ENCODE peak calls at places on chromosomes 16 and 17, in six cellular contexts. One of them, this sample, is unnamed.

GRCh38 chr17:79661292-79662041 is 50.6 kb upstream of the RBFOX3 start:
- DNase-seq in osteocyte: no peak
- DNase-seq in CD4-positive, alpha-beta T cell: no peak
- DNase-seq in adrenal gland: no peak
- DNase-seq in A549: no peak
- DNase-seq in mammary epithelial cell: no peak
- DNase-seq in this sample: no peak

GRCh38 chr17:2954898-2955445 is 108.4 kb downstream of the OR1D5 start:
- DNase-seq in osteocyte: peak; percentile 42
- DNase-seq in CD4-positive, alpha-beta T cell: no peak
- DNase-seq in adrenal gland: no peak
- DNase-seq in A549: peak; percentile 90
- DNase-seq in mammary epithelial cell: peak; percentile 98
- DNase-seq in this sample: no peak

GRCh38 chr16:49022351-49022963 is 259.2 kb downstream of the CBLN1 start:
- DNase-seq in osteocyte: no peak
- DNase-seq in CD4-positive, alpha-beta T cell: no peak
- DNase-seq in adrenal gland: no peak
- DNase-seq in A549: no peak
- DNase-seq in mammary epithelial cell: peak; percentile 71
- DNase-seq in this sample: no peak

GRCh38 chr17:12034538-12034937 is 13.9 kb downstream of the MAP2K4 start:
- DNase-seq in osteocyte: no peak
- DNase-seq in CD4-positive, alpha-beta T cell: no peak
- DNase-seq in adrenal gland: no peak
- DNase-seq in A549: no peak
- DNase-seq in mammary epithelial cell: no peak
- DNase-seq in this sample: no peak

GRCh38 chr17:9056566-9056965 is 35.3 kb downstream of the NTN1 start:
- DNase-seq in osteocyte: no peak
- DNase-seq in CD4-positive, alpha-beta T cell: no peak
- DNase-seq in adrenal gland: no peak
- DNase-seq in A549: no peak
- DNase-seq in mammary epithelial cell: no peak
- DNase-seq in this sample: no peak

GRCh38 chr17:4017377-4017776 is 53.1 kb upstream of the ATP2A3 start:
- DNase-seq in osteocyte: no peak
- DNase-seq in CD4-positive, alpha-beta T cell: no peak
- DNase-seq in adrenal gland: no peak
- DNase-seq in A549: no peak
- DNase-seq in mammary epithelial cell: no peak
- DNase-seq in this sample: no peak

GRCh38 chr17:17141860-17142552 is 64.1 kb downstream of the PLD6 start:
- DNase-seq in osteocyte: no peak
- DNase-seq in CD4-positive, alpha-beta T cell: peak; percentile 50
- DNase-seq in adrenal gland: peak; percentile 69
- DNase-seq in A549: peak; percentile 85
- DNase-seq in mammary epithelial cell: peak; percentile 18
- DNase-seq in this sample: peak; percentile 53

GRCh38 chr17:73683788-73684582 is 39.7 kb upstream of the SDK2 start:
- DNase-seq in osteocyte: peak; percentile 49
- DNase-seq in CD4-positive, alpha-beta T cell: no peak
- DNase-seq in adrenal gland: no peak
- DNase-seq in A549: no peak
- DNase-seq in mammary epithelial cell: no peak
- DNase-seq in this sample: no peak

GRCh38 chr17:34122529-34122928 is 132.6 kb upstream of the CCL2 start:
- DNase-seq in osteocyte: no peak
- DNase-seq in CD4-positive, alpha-beta T cell: no peak
- DNase-seq in adrenal gland: no peak
- DNase-seq in A549: no peak
- DNase-seq in mammary epithelial cell: no peak
- DNase-seq in this sample: no peak

GRCh38 chr17:77119668-77120301 is 21.0 kb upstream of the SEC14L1 start:
- DNase-seq in osteocyte: no peak
- DNase-seq in CD4-positive, alpha-beta T cell: no peak
- DNase-seq in adrenal gland: no peak
- DNase-seq in A549: no peak
- DNase-seq in mammary epithelial cell: no peak
- DNase-seq in this sample: no peak

GRCh38 chr16:3656491-3657468 is 2.3 kb downstream of the DNASE1 start:
- DNase-seq in osteocyte: no peak
- DNase-seq in CD4-positive, alpha-beta T cell: no peak
- DNase-seq in adrenal gland: peak; percentile 75
- DNase-seq in A549: no peak
- DNase-seq in mammary epithelial cell: no peak
- DNase-seq in this sample: no peak

GRCh38 chr17:66667491-66668030 is 167.4 kb upstream of the CACNG5 start:
- DNase-seq in osteocyte: no peak
- DNase-seq in CD4-positive, alpha-beta T cell: peak; percentile 8
- DNase-seq in adrenal gland: no peak
- DNase-seq in A549: no peak
- DNase-seq in mammary epithelial cell: no peak
- DNase-seq in this sample: peak; percentile 36

GRCh38 chr17:1498869-1499268 is 6.4 kb upstream of the MYO1C start:
- DNase-seq in osteocyte: no peak
- DNase-seq in CD4-positive, alpha-beta T cell: no peak
- DNase-seq in adrenal gland: no peak
- DNase-seq in A549: no peak
- DNase-seq in mammary epithelial cell: peak; percentile 57
- DNase-seq in this sample: no peak

GRCh38 chr17:28267720-28268609 is 51.0 kb upstream of the TMEM97 start:
- DNase-seq in osteocyte: no peak
- DNase-seq in CD4-positive, alpha-beta T cell: no peak
- DNase-seq in adrenal gland: no peak
- DNase-seq in A549: no peak
- DNase-seq in mammary epithelial cell: no peak
- DNase-seq in this sample: no peak

GRCh38 chr17:66636111-66636510 is 198.8 kb upstream of the CACNG5 start:
- DNase-seq in osteocyte: no peak
- DNase-seq in CD4-positive, alpha-beta T cell: no peak
- DNase-seq in adrenal gland: no peak
- DNase-seq in A549: no peak
- DNase-seq in mammary epithelial cell: peak; percentile 80
- DNase-seq in this sample: no peak

GRCh38 chr17:3804503-3804931 is 3.5 kb upstream of the ITGAE start:
- DNase-seq in osteocyte: no peak
- DNase-seq in CD4-positive, alpha-beta T cell: no peak
- DNase-seq in adrenal gland: peak; percentile 69
- DNase-seq in A549: no peak
- DNase-seq in mammary epithelial cell: no peak
- DNase-seq in this sample: peak; percentile 73

GRCh38 chr17:45384047-45384799 is 48.4 kb downstream of the ARHGAP27 start:
- DNase-seq in osteocyte: no peak
- DNase-seq in CD4-positive, alpha-beta T cell: no peak
- DNase-seq in adrenal gland: no peak
- DNase-seq in A549: no peak
- DNase-seq in mammary epithelial cell: no peak
- DNase-seq in this sample: no peak

GRCh38 chr17:48429638-48430586 is at the start of gene SKAP1:
- DNase-seq in osteocyte: no peak
- DNase-seq in CD4-positive, alpha-beta T cell: peak; percentile 58
- DNase-seq in adrenal gland: no peak
- DNase-seq in A549: no peak
- DNase-seq in mammary epithelial cell: no peak
- DNase-seq in this sample: peak; percentile 84

GRCh38 chr17:44308320-44308818 is at the start of gene RUNDC3A:
- DNase-seq in osteocyte: peak; percentile 95
- DNase-seq in CD4-positive, alpha-beta T cell: peak; percentile 81
- DNase-seq in adrenal gland: peak; percentile 90
- DNase-seq in A549: peak; percentile 95
- DNase-seq in mammary epithelial cell: peak; percentile 66
- DNase-seq in this sample: peak; percentile 92

GRCh38 chr16:31428277-31428597 is at the start of gene COX6A2:
- DNase-seq in osteocyte: no peak
- DNase-seq in CD4-positive, alpha-beta T cell: no peak
- DNase-seq in adrenal gland: no peak
- DNase-seq in A549: no peak
- DNase-seq in mammary epithelial cell: no peak
- DNase-seq in this sample: no peak

GRCh38 chr17:68383120-68383442 is 74.2 kb downstream of the WIPI1 start:
- DNase-seq in osteocyte: no peak
- DNase-seq in CD4-positive, alpha-beta T cell: no peak
- DNase-seq in adrenal gland: no peak
- DNase-seq in A549: no peak
- DNase-seq in mammary epithelial cell: no peak
- DNase-seq in this sample: no peak

GRCh38 chr17:35801583-35802224 is 6.3 kb upstream of the MMP28 start:
- DNase-seq in osteocyte: peak; percentile 66
- DNase-seq in CD4-positive, alpha-beta T cell: no peak
- DNase-seq in adrenal gland: peak; percentile 76
- DNase-seq in A549: no peak
- DNase-seq in mammary epithelial cell: no peak
- DNase-seq in this sample: no peak

GRCh38 chr16:59432934-59433333 is 698.8 kb upstream of the GOT2 start:
- DNase-seq in osteocyte: no peak
- DNase-seq in CD4-positive, alpha-beta T cell: no peak
- DNase-seq in adrenal gland: no peak
- DNase-seq in A549: no peak
- DNase-seq in mammary epithelial cell: no peak
- DNase-seq in this sample: no peak

GRCh38 chr17:14303343-14304221 is 2.7 kb downstream of the HS3ST3B1 start:
- DNase-seq in osteocyte: peak; percentile 83
- DNase-seq in CD4-positive, alpha-beta T cell: peak; percentile 16
- DNase-seq in adrenal gland: no peak
- DNase-seq in A549: no peak
- DNase-seq in mammary epithelial cell: no peak
- DNase-seq in this sample: peak; percentile 40

GRCh38 chr17:17877548-17878358 is 41.0 kb upstream of the SREBF1 start:
- DNase-seq in osteocyte: peak; percentile 94
- DNase-seq in CD4-positive, alpha-beta T cell: no peak
- DNase-seq in adrenal gland: peak; percentile 95
- DNase-seq in A549: no peak
- DNase-seq in mammary epithelial cell: no peak
- DNase-seq in this sample: no peak

GRCh38 chr17:81049973-81050551 is 15.1 kb downstream of the BAIAP2 start:
- DNase-seq in osteocyte: no peak
- DNase-seq in CD4-positive, alpha-beta T cell: no peak
- DNase-seq in adrenal gland: no peak
- DNase-seq in A549: no peak
- DNase-seq in mammary epithelial cell: peak; percentile 97
- DNase-seq in this sample: no peak

GRCh38 chr17:78933025-78933958 is 8.1 kb upstream of the TIMP2 start:
- DNase-seq in osteocyte: peak; percentile 90
- DNase-seq in CD4-positive, alpha-beta T cell: peak; percentile 38
- DNase-seq in adrenal gland: peak; percentile 73
- DNase-seq in A549: peak; percentile 99
- DNase-seq in mammary epithelial cell: peak; percentile 89
- DNase-seq in this sample: peak; percentile 61

GRCh38 chr17:50564916-50565315 is 4.4 kb downstream of the CACNA1G start:
- DNase-seq in osteocyte: no peak
- DNase-seq in CD4-positive, alpha-beta T cell: no peak
- DNase-seq in adrenal gland: no peak
- DNase-seq in A549: no peak
- DNase-seq in mammary epithelial cell: peak; percentile 23
- DNase-seq in this sample: no peak

GRCh38 chr17:70168044-70168978 is 1.0 kb upstream of the KCNJ2 start:
- DNase-seq in osteocyte: no peak
- DNase-seq in CD4-positive, alpha-beta T cell: no peak
- DNase-seq in adrenal gland: peak; percentile 70
- DNase-seq in A549: peak; percentile 69
- DNase-seq in mammary epithelial cell: peak; percentile 58
- DNase-seq in this sample: peak; percentile 46
- TF ChIP-seq CTCF in osteocyte: peak; percentile 69
- TF ChIP-seq CTCF in CD4-positive, alpha-beta T cell: no peak
- TF ChIP-seq CTCF in adrenal gland: peak; percentile 30
- TF ChIP-seq CTCF in A549: peak; percentile 80
- TF ChIP-seq CTCF in mammary epithelial cell: peak; percentile 86
- TF ChIP-seq CTCF in this sample: peak; percentile 41

DNA sequence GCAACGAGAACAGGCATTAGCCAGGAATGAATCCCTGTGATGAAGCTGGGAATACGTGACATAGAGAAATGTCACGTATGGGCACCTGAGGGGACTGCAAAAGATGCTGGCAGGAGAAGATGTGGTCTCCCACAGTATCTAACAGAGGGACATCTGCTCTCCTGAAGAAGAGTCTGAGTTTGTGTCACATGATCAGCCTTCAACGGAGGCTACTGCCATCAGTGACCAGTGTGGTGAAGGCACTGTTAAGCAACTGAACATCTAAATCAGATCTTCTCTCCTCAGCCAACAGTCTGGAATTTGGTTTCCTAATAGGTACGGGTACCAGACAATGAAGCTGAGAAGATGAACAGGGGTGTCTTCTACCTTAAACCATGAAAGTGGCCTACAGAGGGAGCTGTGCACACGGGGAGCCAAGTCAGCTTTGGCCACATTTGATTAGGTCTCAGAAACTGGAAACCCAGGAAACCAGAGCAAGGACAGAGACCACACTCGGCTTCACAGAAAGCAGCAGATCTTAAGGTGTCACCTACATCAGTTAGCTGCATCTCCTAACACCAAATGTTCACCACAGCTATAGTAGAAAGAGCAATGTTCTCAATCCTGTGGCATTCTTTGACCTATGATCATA is 41.8 kb downstream of the BRD7 start:
- DNase-seq in osteocyte: no peak
- DNase-seq in CD4-positive, alpha-beta T cell: peak; percentile 46
- DNase-seq in adrenal gland: no peak
- DNase-seq in A549: no peak
- DNase-seq in mammary epithelial cell: peak; percentile 46
- DNase-seq in this sample: peak; percentile 57
- TF ChIP-seq CTCF in osteocyte: peak; percentile 54
- TF ChIP-seq CTCF in CD4-positive, alpha-beta T cell: peak; percentile 83
- TF ChIP-seq CTCF in adrenal gland: no peak
- TF ChIP-seq CTCF in A549: peak; percentile 46
- TF ChIP-seq CTCF in mammary epithelial cell: peak; percentile 59
- TF ChIP-seq CTCF in this sample: peak; percentile 56

GRCh38 chr17:40448213-40448638 is 5.0 kb downstream of the IGFBP4 start:
- DNase-seq in osteocyte: no peak
- DNase-seq in CD4-positive, alpha-beta T cell: no peak
- DNase-seq in adrenal gland: no peak
- DNase-seq in A549: no peak
- DNase-seq in mammary epithelial cell: no peak
- DNase-seq in this sample: no peak

GRCh38 chr17:40447148-40447644 is 3.9 kb downstream of the IGFBP4 start:
- DNase-seq in osteocyte: no peak
- DNase-seq in CD4-positive, alpha-beta T cell: no peak
- DNase-seq in adrenal gland: no peak
- DNase-seq in A549: no peak
- DNase-seq in mammary epithelial cell: no peak
- DNase-seq in this sample: no peak

GRCh38 chr17:40443988-40444899 is 994 bp downstream of the IGFBP4 start:
- DNase-seq in osteocyte: no peak
- DNase-seq in CD4-positive, alpha-beta T cell: no peak
- DNase-seq in adrenal gland: no peak
- DNase-seq in A549: no peak
- DNase-seq in mammary epithelial cell: peak; percentile 46
- DNase-seq in this sample: peak; percentile 46

GRCh38 chr17:40443196-40443987 is at the start of gene IGFBP4:
- DNase-seq in osteocyte: peak; percentile 94
- DNase-seq in CD4-positive, alpha-beta T cell: peak; percentile 55
- DNase-seq in adrenal gland: peak; percentile 70
- DNase-seq in A549: peak; percentile 88
- DNase-seq in mammary epithelial cell: peak; percentile 55
- DNase-seq in this sample: peak; percentile 90

GRCh38 chr17:40445769-40446468 is 2.7 kb downstream of the IGFBP4 start:
- DNase-seq in osteocyte: no peak
- DNase-seq in CD4-positive, alpha-beta T cell: no peak
- DNase-seq in adrenal gland: no peak
- DNase-seq in A549: peak; percentile 78
- DNase-seq in mammary epithelial cell: no peak
- DNase-seq in this sample: no peak
- TF ChIP-seq CTCF in osteocyte: no peak
- TF ChIP-seq CTCF in CD4-positive, alpha-beta T cell: no peak
- TF ChIP-seq CTCF in adrenal gland: no peak
- TF ChIP-seq CTCF in A549: no peak
- TF ChIP-seq CTCF in mammary epithelial cell: peak; percentile 18
- TF ChIP-seq CTCF in this sample: no peak

GRCh38 chr16:70644763-70645597 is 1.4 kb upstream of the IL34 start:
- DNase-seq in osteocyte: no peak
- DNase-seq in CD4-positive, alpha-beta T cell: no peak
- DNase-seq in adrenal gland: no peak
- DNase-seq in A549: no peak
- DNase-seq in mammary epithelial cell: no peak
- DNase-seq in this sample: peak; percentile 17
- TF ChIP-seq CTCF in osteocyte: no peak
- TF ChIP-seq CTCF in CD4-positive, alpha-beta T cell: no peak
- TF ChIP-seq CTCF in adrenal gland: no peak
- TF ChIP-seq CTCF in A549: no peak
- TF ChIP-seq CTCF in mammary epithelial cell: no peak
- TF ChIP-seq CTCF in this sample: no peak